ENCODE peak calls at places on chromosomes 4 and X, in eight cellular contexts. One of them, this sample, is unnamed.

GRCh38 chrX:68994883-68995255 is 166.0 kb downstream of the EFNB1 start:
- DNase-seq in neural crest cell: no peak
- DNase-seq in transverse colon: no peak
- DNase-seq in HTR-8/SVneo: no peak
- DNase-seq in pancreas: no peak
- DNase-seq in posterior vena cava: no peak
- DNase-seq in breast epithelium: no peak
- DNase-seq in OCI-M1: no peak
- DNase-seq in this sample: no peak

GRCh38 chr4:123976285-123976684 is 579.7 kb downstream of the SPRY1 start:
- DNase-seq in pancreas: no peak
- DNase-seq in posterior vena cava: no peak
- DNase-seq in HTR-8/SVneo: no peak
- DNase-seq in OCI-M1: no peak
- DNase-seq in neural crest cell: peak
- DNase-seq in transverse colon: no peak
- DNase-seq in breast epithelium: no peak
- DNase-seq in this sample: no peak

GRCh38 chr4:150546286-150546685 is 35.7 kb upstream of the MAB21L2 start:
- DNase-seq in pancreas: no peak
- DNase-seq in transverse colon: no peak
- DNase-seq in posterior vena cava: no peak
- DNase-seq in neural crest cell: no peak
- DNase-seq in OCI-M1: no peak
- DNase-seq in breast epithelium: no peak
- DNase-seq in HTR-8/SVneo: no peak
- DNase-seq in this sample: no peak

GRCh38 chr4:184041156-184041555 is 136.0 kb downstream of the STOX2 start:
- DNase-seq in pancreas: no peak
- DNase-seq in transverse colon: no peak
- DNase-seq in posterior vena cava: no peak
- DNase-seq in neural crest cell: no peak
- DNase-seq in breast epithelium: no peak
- DNase-seq in OCI-M1: no peak
- DNase-seq in HTR-8/SVneo: no peak
- DNase-seq in this sample: no peak

GRCh38 chr4:128707864-128708263 is 101.6 kb upstream of the JADE1 start:
- DNase-seq in transverse colon: no peak
- DNase-seq in breast epithelium: no peak
- DNase-seq in posterior vena cava: no peak
- DNase-seq in pancreas: peak
- DNase-seq in OCI-M1: no peak
- DNase-seq in HTR-8/SVneo: no peak
- DNase-seq in neural crest cell: no peak
- DNase-seq in this sample: peak

GRCh38 chr4:153267013-153267412 is 62.8 kb downstream of the TRIM2 start:
- DNase-seq in transverse colon: no peak
- DNase-seq in neural crest cell: no peak
- DNase-seq in OCI-M1: no peak
- DNase-seq in posterior vena cava: no peak
- DNase-seq in HTR-8/SVneo: no peak
- DNase-seq in breast epithelium: no peak
- DNase-seq in pancreas: no peak
- DNase-seq in this sample: no peak

GRCh38 chrX:69163936-69164741 is 1.1 kb downstream of the PJA1 start:
- DNase-seq in breast epithelium: no peak
- DNase-seq in pancreas: peak
- DNase-seq in OCI-M1: peak
- DNase-seq in HTR-8/SVneo: no peak
- DNase-seq in transverse colon: peak
- DNase-seq in posterior vena cava: no peak
- DNase-seq in neural crest cell: no peak
- DNase-seq in this sample: peak

GRCh38 chr4:145043306-145043705 is 54.7 kb downstream of the ANAPC10 start:
- DNase-seq in transverse colon: no peak
- DNase-seq in pancreas: no peak
- DNase-seq in neural crest cell: no peak
- DNase-seq in posterior vena cava: no peak
- DNase-seq in HTR-8/SVneo: no peak
- DNase-seq in OCI-M1: no peak
- DNase-seq in breast epithelium: no peak
- DNase-seq in this sample: no peak

GRCh38 chr4:100093091-100093866 is 97.0 kb downstream of the DDIT4L start:
- DNase-seq in OCI-M1: peak
- DNase-seq in breast epithelium: peak
- DNase-seq in pancreas: peak
- DNase-seq in posterior vena cava: peak
- DNase-seq in transverse colon: peak
- DNase-seq in HTR-8/SVneo: peak
- DNase-seq in neural crest cell: peak
- DNase-seq in this sample: peak

GRCh38 chrX:42246814-42247213 is 323.5 kb upstream of the CASK start:
- DNase-seq in OCI-M1: peak
- DNase-seq in HTR-8/SVneo: no peak
- DNase-seq in pancreas: no peak
- DNase-seq in neural crest cell: no peak
- DNase-seq in posterior vena cava: no peak
- DNase-seq in transverse colon: no peak
- DNase-seq in breast epithelium: peak
- DNase-seq in this sample: peak

GRCh38 chrX:131068945-131069719 is 11.0 kb downstream of the ARHGAP36 start:
- DNase-seq in OCI-M1: no peak
- DNase-seq in posterior vena cava: no peak
- DNase-seq in breast epithelium: no peak
- DNase-seq in pancreas: peak
- DNase-seq in HTR-8/SVneo: peak
- DNase-seq in transverse colon: no peak
- DNase-seq in neural crest cell: peak
- DNase-seq in this sample: peak

GRCh38 chr4:78902313-78902712 is 36.9 kb downstream of the PAQR3 start:
- DNase-seq in OCI-M1: no peak
- DNase-seq in HTR-8/SVneo: no peak
- DNase-seq in breast epithelium: no peak
- DNase-seq in posterior vena cava: no peak
- DNase-seq in neural crest cell: no peak
- DNase-seq in pancreas: no peak
- DNase-seq in transverse colon: no peak
- DNase-seq in this sample: no peak

GRCh38 chr4:1449833-1450741 is 43.8 kb upstream of the NKX1-1 start:
- DNase-seq in HTR-8/SVneo: no peak
- DNase-seq in pancreas: no peak
- DNase-seq in neural crest cell: no peak
- DNase-seq in posterior vena cava: peak
- DNase-seq in transverse colon: no peak
- DNase-seq in OCI-M1: no peak
- DNase-seq in breast epithelium: no peak
- DNase-seq in this sample: no peak

GRCh38 chrX:69603566-69604194 is 12.2 kb upstream of the EDA start:
- DNase-seq in OCI-M1: no peak
- DNase-seq in HTR-8/SVneo: no peak
- DNase-seq in neural crest cell: no peak
- DNase-seq in transverse colon: no peak
- DNase-seq in posterior vena cava: no peak
- DNase-seq in breast epithelium: no peak
- DNase-seq in pancreas: no peak
- DNase-seq in this sample: no peak

GRCh38 chr4:176810481-176811249 is 17.9 kb upstream of the VEGFC start:
- DNase-seq in HTR-8/SVneo: no peak
- DNase-seq in neural crest cell: no peak
- DNase-seq in pancreas: no peak
- DNase-seq in transverse colon: no peak
- DNase-seq in OCI-M1: no peak
- DNase-seq in breast epithelium: no peak
- DNase-seq in posterior vena cava: no peak
- DNase-seq in this sample: no peak

GRCh38 chr4:41719417-41719816 is 29.1 kb downstream of the PHOX2B start:
- DNase-seq in transverse colon: no peak
- DNase-seq in neural crest cell: no peak
- DNase-seq in HTR-8/SVneo: no peak
- DNase-seq in posterior vena cava: no peak
- DNase-seq in breast epithelium: no peak
- DNase-seq in pancreas: no peak
- DNase-seq in OCI-M1: no peak
- DNase-seq in this sample: peak

GRCh38 chr4:139728840-139729239 is 63.2 kb downstream of the MGST2 start:
- DNase-seq in transverse colon: peak
- DNase-seq in HTR-8/SVneo: no peak
- DNase-seq in pancreas: peak
- DNase-seq in posterior vena cava: no peak
- DNase-seq in OCI-M1: no peak
- DNase-seq in breast epithelium: no peak
- DNase-seq in neural crest cell: no peak
- DNase-seq in this sample: no peak

GRCh38 chr4:178173771-178174170 is 731.5 kb upstream of the AGA start:
- DNase-seq in OCI-M1: no peak
- DNase-seq in neural crest cell: no peak
- DNase-seq in pancreas: no peak
- DNase-seq in transverse colon: no peak
- DNase-seq in posterior vena cava: no peak
- DNase-seq in breast epithelium: no peak
- DNase-seq in HTR-8/SVneo: no peak
- DNase-seq in this sample: no peak

GRCh38 chr4:4659871-4660651 is 118.2 kb upstream of the STX18 start:
- DNase-seq in pancreas: no peak
- DNase-seq in breast epithelium: no peak
- DNase-seq in OCI-M1: no peak
- DNase-seq in HTR-8/SVneo: peak
- DNase-seq in neural crest cell: no peak
- DNase-seq in transverse colon: no peak
- DNase-seq in posterior vena cava: no peak
- DNase-seq in this sample: peak

GRCh38 chr4:147938481-147938880 is 206.6 kb downstream of the ARHGAP10 start:
- DNase-seq in pancreas: no peak
- DNase-seq in HTR-8/SVneo: no peak
- DNase-seq in neural crest cell: no peak
- DNase-seq in transverse colon: no peak
- DNase-seq in posterior vena cava: no peak
- DNase-seq in breast epithelium: no peak
- DNase-seq in OCI-M1: no peak
- DNase-seq in this sample: no peak

GRCh38 chrX:131792789-131793462 is 230.2 kb upstream of the STK26 start:
- DNase-seq in HTR-8/SVneo: no peak
- DNase-seq in transverse colon: peak
- DNase-seq in neural crest cell: no peak
- DNase-seq in breast epithelium: peak
- DNase-seq in posterior vena cava: peak
- DNase-seq in pancreas: no peak
- DNase-seq in OCI-M1: no peak
- DNase-seq in this sample: no peak

GRCh38 chr4:11487876-11488545 is 59.3 kb upstream of the HS3ST1 start:
- DNase-seq in pancreas: no peak
- DNase-seq in OCI-M1: peak
- DNase-seq in neural crest cell: no peak
- DNase-seq in HTR-8/SVneo: no peak
- DNase-seq in posterior vena cava: no peak
- DNase-seq in transverse colon: no peak
- DNase-seq in breast epithelium: no peak
- DNase-seq in this sample: peak

GRCh38 chrX:119150163-119151135 is 22.8 kb upstream of the KIAA1210 start:
- DNase-seq in posterior vena cava: no peak
- DNase-seq in pancreas: no peak
- DNase-seq in breast epithelium: no peak
- DNase-seq in OCI-M1: no peak
- DNase-seq in neural crest cell: no peak
- DNase-seq in transverse colon: no peak
- DNase-seq in HTR-8/SVneo: no peak
- DNase-seq in this sample: no peak

GRCh38 chr4:138751290-138751689 is 264.3 kb upstream of the NOCT start:
- DNase-seq in HTR-8/SVneo: no peak
- DNase-seq in neural crest cell: no peak
- DNase-seq in pancreas: no peak
- DNase-seq in breast epithelium: no peak
- DNase-seq in posterior vena cava: no peak
- DNase-seq in OCI-M1: no peak
- DNase-seq in transverse colon: no peak
- DNase-seq in this sample: peak

GRCh38 chrX:28787206-28787605 is 200.0 kb downstream of the IL1RAPL1 start:
- DNase-seq in transverse colon: no peak
- DNase-seq in neural crest cell: no peak
- DNase-seq in OCI-M1: no peak
- DNase-seq in breast epithelium: no peak
- DNase-seq in HTR-8/SVneo: peak
- DNase-seq in posterior vena cava: no peak
- DNase-seq in pancreas: no peak
- DNase-seq in this sample: peak

GRCh38 chr4:58665649-58666048 is 1555.5 kb upstream of the IGFBP7 start:
- DNase-seq in pancreas: no peak
- DNase-seq in OCI-M1: no peak
- DNase-seq in HTR-8/SVneo: no peak
- DNase-seq in transverse colon: no peak
- DNase-seq in neural crest cell: no peak
- DNase-seq in breast epithelium: no peak
- DNase-seq in posterior vena cava: no peak
- DNase-seq in this sample: no peak

GRCh38 chr4:39043697-39044363 is 11.6 kb upstream of the TMEM156 start:
- DNase-seq in OCI-M1: peak
- DNase-seq in transverse colon: no peak
- DNase-seq in HTR-8/SVneo: no peak
- DNase-seq in pancreas: no peak
- DNase-seq in breast epithelium: no peak
- DNase-seq in posterior vena cava: no peak
- DNase-seq in neural crest cell: no peak
- DNase-seq in this sample: peak

GRCh38 chr4:13944095-13944501 is 316.6 kb upstream of the BOD1L1 start:
- DNase-seq in OCI-M1: no peak
- DNase-seq in HTR-8/SVneo: no peak
- DNase-seq in breast epithelium: peak
- DNase-seq in neural crest cell: no peak
- DNase-seq in pancreas: no peak
- DNase-seq in posterior vena cava: no peak
- DNase-seq in transverse colon: no peak
- DNase-seq in this sample: peak

GRCh38 chr4:3791910-3792542 is 25.8 kb downstream of the ADRA2C start:
- DNase-seq in neural crest cell: peak
- DNase-seq in breast epithelium: no peak
- DNase-seq in posterior vena cava: no peak
- DNase-seq in transverse colon: peak
- DNase-seq in HTR-8/SVneo: peak
- DNase-seq in OCI-M1: peak
- DNase-seq in pancreas: peak
- DNase-seq in this sample: peak

GRCh38 chr4:7402526-7402925 is 32.2 kb downstream of the PSAPL1 start:
- DNase-seq in neural crest cell: no peak
- DNase-seq in transverse colon: no peak
- DNase-seq in breast epithelium: no peak
- DNase-seq in HTR-8/SVneo: no peak
- DNase-seq in pancreas: no peak
- DNase-seq in OCI-M1: no peak
- DNase-seq in posterior vena cava: no peak
- DNase-seq in this sample: peak

GRCh38 chrX:12580548-12580947 is 210.7 kb upstream of the PRPS2 start:
- DNase-seq in HTR-8/SVneo: no peak
- DNase-seq in neural crest cell: no peak
- DNase-seq in posterior vena cava: no peak
- DNase-seq in transverse colon: no peak
- DNase-seq in pancreas: no peak
- DNase-seq in breast epithelium: no peak
- DNase-seq in OCI-M1: no peak
- DNase-seq in this sample: peak

GRCh38 chrX:23048806-23049573 is 49.2 kb downstream of the DDX53 start:
- DNase-seq in transverse colon: no peak
- DNase-seq in neural crest cell: no peak
- DNase-seq in HTR-8/SVneo: no peak
- DNase-seq in pancreas: no peak
- DNase-seq in breast epithelium: no peak
- DNase-seq in OCI-M1: no peak
- DNase-seq in posterior vena cava: no peak
- DNase-seq in this sample: no peak

GRCh38 chr4:7973545-7973981 is 33.9 kb upstream of the AFAP1 start:
- DNase-seq in breast epithelium: peak
- DNase-seq in transverse colon: no peak
- DNase-seq in neural crest cell: no peak
- DNase-seq in OCI-M1: no peak
- DNase-seq in pancreas: no peak
- DNase-seq in HTR-8/SVneo: no peak
- DNase-seq in posterior vena cava: no peak
- DNase-seq in this sample: peak

GRCh38 chr4:127997534-127998388 is 32.6 kb downstream of the ABHD18 start:
- DNase-seq in posterior vena cava: no peak
- DNase-seq in transverse colon: no peak
- DNase-seq in OCI-M1: peak
- DNase-seq in breast epithelium: no peak
- DNase-seq in neural crest cell: no peak
- DNase-seq in pancreas: no peak
- DNase-seq in HTR-8/SVneo: peak
- DNase-seq in this sample: peak

This sample was measured in epithelial cell of esophagus.